ENCODE peak calls at places on chromosome 22, in ten cellular contexts. I is fibroblast of the aortic adventitia, M is left lung, P is fibroblast of villous mesenchyme, Z is BE2C, T is lower leg skin, F is astrocyte of the cerebellum, V is fibroblast of lung, U is RWPE1, A is brain microvascular endothelial cell. C is an unnamed sample.
A peak's percentile ranks its signal among the peaks of the same experiment; 100 is the strongest.

GRCh38 chr22:26589367-26589844 is 526 bp downstream of the TPST2 start:
- DNase-seq in I (no peak), M (peak; percentile 60), P (peak; percentile 18), Z (no peak), T (no peak), F (no peak), V (no peak), U (peak; percentile 13), A (no peak), C (no peak)

GRCh38 chr22:47794851-47795250 is 1032.4 kb downstream of the TBC1D22A start:
- DNase-seq in I (no peak), M (no peak), P (no peak), Z (no peak), T (peak; percentile 37), F (no peak), V (no peak), U (no peak), A (no peak), C (peak; percentile 48)

GRCh38 chr22:20918663-20919220 is 1.5 kb downstream of the CRKL start:
- DNase-seq in I (no peak), M (no peak), P (no peak), Z (peak; percentile 14), T (no peak), F (no peak), V (no peak), U (peak; percentile 44), A (no peak), C (no peak)

GRCh38 chr22:26529345-26529744 is 17.1 kb upstream of the TFIP11 start:
- DNase-seq in I (no peak), M (peak; percentile 58), P (peak; percentile 57), Z (no peak), T (no peak), F (no peak), V (peak; percentile 71), U (peak; percentile 26), A (no peak), C (no peak)

GRCh38 chr22:44730034-44730433 is 22.3 kb upstream of the ARHGAP8 start:
- DNase-seq in I (no peak), M (no peak), P (no peak), Z (no peak), T (no peak), F (no peak), V (no peak), U (no peak), A (no peak), C (no peak)

GRCh38 chr22:31425331-31426050 is 26.1 kb downstream of the DRG1 start:
- DNase-seq in I (no peak), M (no peak), P (peak; percentile 8), Z (no peak), T (no peak), F (no peak), V (no peak), U (no peak), A (no peak), C (no peak)

GRCh38 chr22:43228330-43228729 is 41.4 kb upstream of the TTLL12 start:
- DNase-seq in I (peak; percentile 16), M (no peak), P (peak; percentile 26), Z (peak; percentile 81), T (no peak), F (no peak), V (peak; percentile 15), U (peak; percentile 11), A (peak; percentile 25), C (no peak)

GRCh38 chr22:42800731-42801536 is 56.1 kb downstream of the ARFGAP3 start:
- DNase-seq in I (no peak), M (no peak), P (no peak), Z (no peak), T (peak; percentile 79), F (no peak), V (no peak), U (no peak), A (no peak), C (no peak)

GRCh38 chr22:47400701-47401591 is 638.5 kb downstream of the TBC1D22A start:
- DNase-seq in I (no peak), M (no peak), P (no peak), Z (no peak), T (no peak), F (no peak), V (no peak), U (no peak), A (no peak), C (no peak)

GRCh38 chr22:36745301-36745995 is 30.5 kb downstream of the IFT27 start:
- DNase-seq in I (no peak), M (peak; percentile 22), P (no peak), Z (peak; percentile 5), T (peak; percentile 75), F (no peak), V (no peak), U (no peak), A (no peak), C (no peak)

GRCh38 chr22:44406581-44407403 is 91.2 kb downstream of the RTL6 start:
- DNase-seq in I (peak; percentile 19), M (peak; percentile 26), P (no peak), Z (peak; percentile 4), T (no peak), F (peak; percentile 31), V (no peak), U (no peak), A (no peak), C (no peak)

GRCh38 chr22:41841085-41841712 is 8.3 kb downstream of the SREBF2 start:
- DNase-seq in I (no peak), M (no peak), P (no peak), Z (no peak), T (no peak), F (no peak), V (no peak), U (no peak), A (no peak), C (no peak)

GRCh38 chr22:45358127-45358526 is 48.4 kb downstream of the FAM118A start:
- DNase-seq in I (peak; percentile 85), M (no peak), P (no peak), Z (no peak), T (no peak), F (no peak), V (peak; percentile 50), U (no peak), A (no peak), C (no peak)

GRCh38 chr22:42770941-42771647 is 50.4 kb upstream of the A4GALT start:
- DNase-seq in I (no peak), M (no peak), P (no peak), Z (no peak), T (no peak), F (no peak), V (no peak), U (no peak), A (no peak), C (no peak)

GRCh38 chr22:16949561-16949960 is 58.5 kb downstream of the GAB4 start:
- DNase-seq in I (no peak), M (no peak), P (no peak), Z (no peak), T (peak; percentile 21), F (no peak), V (no peak), U (no peak), A (no peak), C (no peak)

DNA sequence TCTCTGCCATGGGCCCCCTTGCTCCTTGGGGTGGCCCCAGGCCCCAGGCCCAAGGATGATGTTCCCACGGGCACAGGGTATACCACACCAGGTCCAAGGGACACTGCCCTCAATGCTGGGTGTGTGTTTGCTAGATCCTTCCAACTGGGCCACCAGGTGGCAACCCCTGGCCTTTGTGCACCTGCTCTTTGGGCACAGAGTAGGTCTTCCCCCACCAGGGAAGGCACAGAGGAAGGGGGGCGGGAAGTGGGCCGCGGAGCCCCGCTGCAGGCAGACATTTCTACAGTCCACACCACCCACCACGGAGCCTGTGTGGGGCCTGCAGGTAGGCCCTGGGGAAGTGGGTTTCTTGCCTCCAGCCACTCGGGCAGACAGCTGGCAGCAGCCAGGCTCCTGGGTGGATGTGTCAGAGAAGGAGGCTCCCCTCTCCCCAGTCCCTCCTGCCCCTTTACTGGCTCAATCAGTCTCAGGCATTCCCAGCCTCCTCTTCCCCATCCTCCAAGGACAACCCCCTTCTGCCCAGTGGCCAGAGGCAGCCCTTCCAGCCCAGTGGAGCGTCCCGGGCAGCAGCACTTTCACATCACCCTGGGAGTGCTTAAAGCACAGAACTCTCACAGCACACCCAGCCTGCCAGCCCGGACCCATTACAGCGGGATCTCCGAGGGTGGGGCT is 21.6 kb downstream of the MAFF start:
- DNase-seq in I (no peak), M (no peak), P (no peak), Z (no peak), T (no peak), F (no peak), V (no peak), U (no peak), A (no peak), C (no peak)
- TF ChIP-seq CTCF in I (no peak), M (no peak), P (no peak), Z (no peak), T (no peak), F (no peak), V (no peak), U (no peak), A (no peak), C (no peak)

DNA sequence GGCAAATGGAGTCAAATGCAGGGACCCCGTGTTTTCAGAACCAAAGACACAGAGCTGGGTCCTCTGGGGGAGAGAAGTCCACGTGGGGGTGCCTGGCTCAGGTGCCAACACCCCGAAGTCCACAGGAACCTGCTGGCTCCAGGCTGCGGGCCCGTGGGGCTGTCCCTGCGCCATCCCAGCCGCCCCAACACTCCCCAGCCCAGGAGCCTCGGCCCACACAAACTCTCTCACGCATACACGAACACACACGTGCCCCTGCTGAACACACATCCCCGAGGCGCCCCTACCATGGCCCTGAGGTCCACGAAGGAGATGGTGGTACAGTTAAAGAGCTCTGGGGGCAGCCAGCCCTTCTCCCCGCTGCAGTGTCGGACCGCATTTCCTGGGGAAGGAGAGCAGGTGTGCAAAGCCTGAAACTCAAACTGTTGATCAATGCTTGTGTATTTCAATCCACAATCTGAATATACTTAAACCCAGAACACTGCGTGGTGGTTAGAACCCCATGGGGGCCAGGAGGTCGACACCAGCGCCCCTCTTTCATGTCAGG is 54.7 kb downstream of the TRMU start:
- DNase-seq in I (no peak), M (no peak), P (no peak), Z (no peak), T (no peak), F (no peak), V (no peak), U (no peak), A (no peak), C (no peak)
- TF ChIP-seq CTCF in I (no peak), M (no peak), P (no peak), Z (no peak), T (no peak), F (no peak), V (no peak), U (no peak), A (no peak), C (no peak)

DNA sequence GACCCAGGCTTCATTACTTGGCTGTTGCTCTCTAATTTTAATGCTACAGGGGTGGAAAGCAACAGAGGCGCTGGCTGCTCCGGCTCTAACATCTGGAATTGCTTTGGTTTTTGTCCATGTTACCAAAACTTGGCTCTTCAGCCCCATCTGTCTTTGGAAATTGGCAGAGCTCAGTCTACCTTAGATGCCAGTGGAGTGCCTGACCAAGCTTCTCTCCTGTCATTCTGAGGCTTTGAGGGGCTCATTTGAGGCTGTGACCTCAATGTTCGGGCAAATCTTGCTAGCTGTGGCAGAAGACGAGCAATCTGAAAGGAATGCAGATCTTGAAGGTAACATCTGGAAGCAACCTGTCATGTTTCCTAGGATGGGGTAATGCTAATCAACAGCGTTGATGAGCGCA is 409.5 kb upstream of the SYN3 start:
- DNase-seq in I (peak; percentile 42), M (no peak), P (peak; percentile 5), Z (no peak), T (peak; percentile 73), F (no peak), V (no peak), U (no peak), A (no peak), C (no peak)
- TF ChIP-seq CTCF in I (peak; percentile 43), M (no peak), P (no peak), Z (no peak), T (no peak), F (no peak), V (no peak), U (no peak), A (peak; percentile 51), C (no peak)

GRCh38 chr22:24270556-24271405 is at the start of gene SPECC1L:
- DNase-seq in I (peak; percentile 94), M (peak; percentile 93), P (peak; percentile 94), Z (peak; percentile 95), T (peak; percentile 98), F (peak; percentile 72), V (peak; percentile 93), U (peak; percentile 94), A (peak; percentile 87), C (peak; percentile 97)
- TF ChIP-seq CTCF in I (no peak), M (no peak), P (peak; percentile 11), Z (no peak), T (peak; percentile 26), F (no peak), V (no peak), U (no peak), A (no peak), C (peak; percentile 15)

C was measured in type B pancreatic cell.